ENCODE peak calls at places on chromosomes 7 and 10, in seven cellular contexts. One of them, this sample, is unnamed.

GRCh38 chr7:47202146-47202768 is 379.7 kb downstream of the TNS3 start:
- DNase-seq in ACHN: no peak
- DNase-seq in Kasumi-1: no peak
- DNase-seq in GM03348: peak
- DNase-seq in HS-5: no peak
- DNase-seq in frontal cortex: no peak
- DNase-seq in anterior cingulate cortex: no peak
- DNase-seq in this sample: no peak

GRCh38 chr7:137774793-137775201 is 72.0 kb downstream of the DGKI start:
- DNase-seq in ACHN: no peak
- DNase-seq in Kasumi-1: no peak
- DNase-seq in GM03348: no peak
- DNase-seq in HS-5: peak
- DNase-seq in frontal cortex: no peak
- DNase-seq in anterior cingulate cortex: no peak
- DNase-seq in this sample: no peak

GRCh38 chr10:79038841-79039201 is 29.9 kb upstream of the ZMIZ1 start:
- DNase-seq in ACHN: no peak
- DNase-seq in Kasumi-1: no peak
- DNase-seq in GM03348: no peak
- DNase-seq in HS-5: no peak
- DNase-seq in frontal cortex: no peak
- DNase-seq in anterior cingulate cortex: no peak
- DNase-seq in this sample: no peak

GRCh38 chr10:33772370-33773331 is 438.2 kb upstream of the NRP1 start:
- DNase-seq in ACHN: no peak
- DNase-seq in Kasumi-1: peak
- DNase-seq in GM03348: peak
- DNase-seq in HS-5: no peak
- DNase-seq in frontal cortex: peak
- DNase-seq in anterior cingulate cortex: peak
- DNase-seq in this sample: no peak

GRCh38 chr10:49569031-49569765 is 30.3 kb upstream of the ERCC6 start:
- DNase-seq in ACHN: no peak
- DNase-seq in Kasumi-1: no peak
- DNase-seq in GM03348: peak
- DNase-seq in HS-5: no peak
- DNase-seq in frontal cortex: no peak
- DNase-seq in anterior cingulate cortex: no peak
- DNase-seq in this sample: no peak

GRCh38 chr10:79243211-79244067 is 103.8 kb upstream of the PPIF start:
- DNase-seq in ACHN: no peak
- DNase-seq in Kasumi-1: no peak
- DNase-seq in GM03348: peak
- DNase-seq in HS-5: no peak
- DNase-seq in frontal cortex: peak
- DNase-seq in anterior cingulate cortex: peak
- DNase-seq in this sample: no peak

GRCh38 chr7:104967595-104967994 is 46.4 kb upstream of the KMT2E start:
- DNase-seq in ACHN: peak
- DNase-seq in Kasumi-1: no peak
- DNase-seq in GM03348: peak
- DNase-seq in HS-5: no peak
- DNase-seq in frontal cortex: no peak
- DNase-seq in anterior cingulate cortex: no peak
- DNase-seq in this sample: no peak

GRCh38 chr10:29709484-29710002 is 74.8 kb upstream of the SVIL start:
- DNase-seq in ACHN: no peak
- DNase-seq in Kasumi-1: no peak
- DNase-seq in GM03348: no peak
- DNase-seq in HS-5: no peak
- DNase-seq in frontal cortex: no peak
- DNase-seq in anterior cingulate cortex: no peak
- DNase-seq in this sample: no peak

GRCh38 chr7:100890640-100891521 is 1.4 kb upstream of the UFSP1 start:
- DNase-seq in ACHN: peak
- DNase-seq in Kasumi-1: no peak
- DNase-seq in GM03348: peak
- DNase-seq in HS-5: no peak
- DNase-seq in frontal cortex: no peak
- DNase-seq in anterior cingulate cortex: no peak
- DNase-seq in this sample: no peak

GRCh38 chr10:104622598-104623209 is 18.4 kb upstream of the SORCS3 start:
- DNase-seq in ACHN: peak
- DNase-seq in Kasumi-1: no peak
- DNase-seq in GM03348: no peak
- DNase-seq in HS-5: no peak
- DNase-seq in frontal cortex: no peak
- DNase-seq in anterior cingulate cortex: no peak
- DNase-seq in this sample: no peak

GRCh38 chr10:127310932-127311331 is 114.5 kb upstream of the INSYN2A start:
- DNase-seq in ACHN: no peak
- DNase-seq in Kasumi-1: no peak
- DNase-seq in GM03348: no peak
- DNase-seq in HS-5: no peak
- DNase-seq in frontal cortex: no peak
- DNase-seq in anterior cingulate cortex: no peak
- DNase-seq in this sample: no peak

GRCh38 chr7:43784030-43785001 is 25.8 kb downstream of the BLVRA start:
- DNase-seq in ACHN: peak
- DNase-seq in Kasumi-1: no peak
- DNase-seq in GM03348: no peak
- DNase-seq in HS-5: no peak
- DNase-seq in frontal cortex: no peak
- DNase-seq in anterior cingulate cortex: no peak
- DNase-seq in this sample: peak

GRCh38 chr10:98664329-98665042 is 217.8 kb upstream of the HPS1 start:
- DNase-seq in ACHN: peak
- DNase-seq in Kasumi-1: peak
- DNase-seq in GM03348: peak
- DNase-seq in HS-5: no peak
- DNase-seq in frontal cortex: no peak
- DNase-seq in anterior cingulate cortex: no peak
- DNase-seq in this sample: no peak

GRCh38 chr10:103441206-103441605 is 11.0 kb downstream of the CALHM2 start:
- DNase-seq in ACHN: no peak
- DNase-seq in Kasumi-1: no peak
- DNase-seq in GM03348: no peak
- DNase-seq in HS-5: no peak
- DNase-seq in frontal cortex: no peak
- DNase-seq in anterior cingulate cortex: no peak
- DNase-seq in this sample: no peak

GRCh38 chr10:98463022-98463421 is 16.3 kb upstream of the HPS1 start:
- DNase-seq in ACHN: no peak
- DNase-seq in Kasumi-1: no peak
- DNase-seq in GM03348: no peak
- DNase-seq in HS-5: no peak
- DNase-seq in frontal cortex: no peak
- DNase-seq in anterior cingulate cortex: no peak
- DNase-seq in this sample: no peak

GRCh38 chr7:140176811-140177702 is at the start of gene KDM7A:
- DNase-seq in ACHN: peak
- DNase-seq in Kasumi-1: peak
- DNase-seq in GM03348: peak
- DNase-seq in HS-5: peak
- DNase-seq in frontal cortex: peak
- DNase-seq in anterior cingulate cortex: peak
- DNase-seq in this sample: no peak

GRCh38 chr7:41148521-41148951 is 554.4 kb downstream of the INHBA start:
- DNase-seq in ACHN: no peak
- DNase-seq in Kasumi-1: no peak
- DNase-seq in GM03348: peak
- DNase-seq in HS-5: peak
- DNase-seq in frontal cortex: no peak
- DNase-seq in anterior cingulate cortex: no peak
- DNase-seq in this sample: no peak

GRCh38 chr7:155786491-155786890 is 25.8 kb downstream of the SHH start:
- DNase-seq in ACHN: no peak
- DNase-seq in Kasumi-1: no peak
- DNase-seq in GM03348: no peak
- DNase-seq in HS-5: no peak
- DNase-seq in frontal cortex: no peak
- DNase-seq in anterior cingulate cortex: no peak
- DNase-seq in this sample: no peak

GRCh38 chr7:114793155-114793849 is 128.6 kb upstream of the MDFIC start:
- DNase-seq in ACHN: no peak
- DNase-seq in Kasumi-1: no peak
- DNase-seq in GM03348: no peak
- DNase-seq in HS-5: no peak
- DNase-seq in frontal cortex: no peak
- DNase-seq in anterior cingulate cortex: no peak
- DNase-seq in this sample: no peak

GRCh38 chr7:23333671-23334246 is 34.6 kb downstream of the MALSU1 start:
- DNase-seq in ACHN: peak
- DNase-seq in Kasumi-1: no peak
- DNase-seq in GM03348: peak
- DNase-seq in HS-5: peak
- DNase-seq in frontal cortex: no peak
- DNase-seq in anterior cingulate cortex: no peak
- DNase-seq in this sample: peak

GRCh38 chr10:97901381-97901780 is 51.7 kb downstream of the GOLGA7B start:
- DNase-seq in ACHN: no peak
- DNase-seq in Kasumi-1: no peak
- DNase-seq in GM03348: no peak
- DNase-seq in HS-5: no peak
- DNase-seq in frontal cortex: no peak
- DNase-seq in anterior cingulate cortex: no peak
- DNase-seq in this sample: no peak